ENCODE peak calls at places on chromosomes 12 and 14, in four cellular contexts. B is IMR-90, T is AG04450, S is astrocyte. U is an unnamed sample.

GRCh38 chr12:121648458-121649028 is 20.9 kb downstream of the MORN3 start:
- DNase-seq in B (no peak), T (no peak), S (no peak), U (no peak)

GRCh38 chr14:54343276-54344121 is 53.3 kb upstream of the CDKN3 start:
- DNase-seq in B (no peak), T (no peak), S (peak; percentile 86), U (peak; percentile 84)

GRCh38 chr12:120314220-120314619 is 12.1 kb downstream of the SIRT4 start:
- DNase-seq in B (no peak), T (no peak), S (no peak), U (peak; percentile 5)

GRCh38 chr14:76320486-76320885 is 55.5 kb upstream of the ESRRB start:
- DNase-seq in B (no peak), T (no peak), S (no peak), U (no peak)

GRCh38 chr12:9708853-9709252 is 24.0 kb downstream of the CLECL1 start:
- DNase-seq in B (no peak), T (no peak), S (no peak), U (no peak)

GRCh38 chr12:75908961-75909699 is 122.4 kb downstream of the PHLDA1 start:
- DNase-seq in B (peak; percentile 82), T (peak; percentile 72), S (peak; percentile 64), U (peak; percentile 92)

GRCh38 chr12:124758266-124759200 is 105.1 kb downstream of the SCARB1 start:
- DNase-seq in B (no peak), T (no peak), S (no peak), U (no peak)

GRCh38 chr14:65910108-65910507 is 497.6 kb downstream of the FUT8 start:
- DNase-seq in B (peak; percentile 28), T (no peak), S (peak; percentile 32), U (peak; percentile 36)

GRCh38 chr12:130701402-130701744 is 14.7 kb downstream of the RIMBP2 start:
- DNase-seq in B (no peak), T (no peak), S (no peak), U (no peak)

GRCh38 chr14:24060443-24060842 is 8.6 kb downstream of the CARMIL3 start:
- DNase-seq in B (no peak), T (no peak), S (no peak), U (no peak)

GRCh38 chr12:67193705-67194104 is 75.5 kb upstream of the CAND1 start:
- DNase-seq in B (peak; percentile 23), T (no peak), S (peak; percentile 27), U (peak; percentile 56)

GRCh38 chr12:127728285-127728684 is 538.7 kb upstream of the TMEM132C start:
- DNase-seq in B (no peak), T (no peak), S (peak; percentile 19), U (no peak)

GRCh38 chr12:45587877-45588530 is 141.5 kb upstream of the ARID2 start:
- DNase-seq in B (no peak), T (no peak), S (no peak), U (no peak)
- TF ChIP-seq CTCF in B (no peak), T (no peak), S (no peak), U (no peak)

DNA sequence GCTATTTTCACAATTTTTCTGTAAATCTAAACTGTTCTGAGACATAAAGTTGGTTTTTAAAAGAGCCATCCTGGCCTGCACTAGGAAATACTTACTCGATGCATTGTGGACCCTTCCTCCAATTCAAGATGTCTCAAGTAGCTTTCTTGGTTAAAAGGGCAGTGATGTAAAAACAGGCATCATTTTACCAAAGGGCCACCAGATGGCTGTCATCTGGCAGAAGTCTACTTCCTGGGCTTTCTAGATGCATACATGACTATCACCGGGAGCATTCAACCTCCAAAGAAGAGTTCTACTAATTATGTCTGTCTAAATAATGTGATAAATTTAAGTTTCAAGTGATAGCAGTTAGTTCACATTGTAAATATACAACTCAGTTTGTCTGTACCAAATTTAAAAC is 96.8 kb upstream of the FRMD6 start:
- DNase-seq in B (peak; percentile 72), T (no peak), S (no peak), U (peak; percentile 67)
- H3K4me3 ChIP-seq in B (peak overlapping the region; percentile 19), T (no peak overlapping the region), S (peak overlapping the region; percentile 35), U (no peak overlapping the region)

GRCh38 chr12:104056419-104056972 is 6.5 kb upstream of the GLT8D2 start:
- DNase-seq in B (peak; percentile 62), T (no peak), S (peak; percentile 28), U (no peak)

GRCh38 chr12:104059963-104060362 is 4.4 kb upstream of the HCFC2 start:
- DNase-seq in B (no peak), T (no peak), S (no peak), U (no peak)

GRCh38 chr12:104058796-104059195 is 5.5 kb upstream of the HCFC2 start:
- DNase-seq in B (no peak), T (no peak), S (no peak), U (peak; percentile 6)

GRCh38 chr12:104055686-104056388 is 5.8 kb upstream of the GLT8D2 start:
- DNase-seq in B (peak; percentile 47), T (no peak), S (peak; percentile 42), U (peak; percentile 24)

DNA sequence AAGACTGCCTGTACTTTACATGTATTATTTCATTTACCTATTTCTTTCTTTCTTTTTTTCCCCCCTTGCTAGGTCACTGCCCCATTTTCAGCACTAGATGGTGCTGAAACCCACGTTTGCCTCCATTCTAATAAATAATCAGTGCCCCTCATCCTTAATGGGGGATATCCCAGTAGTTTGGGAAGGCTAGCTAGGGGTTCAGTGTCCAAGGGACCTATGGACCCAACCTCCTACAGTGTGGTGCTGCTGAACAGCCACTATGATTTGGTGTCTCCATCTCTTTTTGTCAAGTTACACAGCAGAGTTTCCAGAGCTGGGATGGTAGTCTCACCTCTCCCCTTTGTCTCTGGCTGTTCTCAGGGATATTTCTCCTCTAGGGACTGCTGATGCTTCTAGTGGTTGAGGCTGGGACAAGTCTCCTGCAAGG is 6.5 kb upstream of the HCFC2 start:
- DNase-seq in B (peak; percentile 37), T (no peak), S (no peak), U (peak; percentile 54)
- TF ChIP-seq CTCF in B (peak; percentile 81), T (peak; percentile 73), S (peak; percentile 85), U (peak; percentile 83)

GRCh38 chr12:48118491-48118890 is 673 bp upstream of the PFKM start:
- DNase-seq in B (no peak), T (no peak), S (no peak), U (no peak)
- H3K4me3 ChIP-seq in B (no peak overlapping the region), T (no peak overlapping the region), S (peak overlapping the region; percentile 91), U (peak overlapping the region; percentile 77)

GRCh38 chr12:49885118-49885517 is 18.6 kb downstream of the FAIM2 start:
- DNase-seq in B (no peak), T (no peak), S (no peak), U (no peak)

GRCh38 chr12:49881400-49882247 is 22.1 kb downstream of the FAIM2 start:
- DNase-seq in B (no peak), T (no peak), S (no peak), U (no peak)

GRCh38 chr12:49880756-49881390 is 22.8 kb downstream of the FAIM2 start:
- DNase-seq in B (no peak), T (no peak), S (no peak), U (no peak)

GRCh38 chr12:49882248-49882850 is 21.4 kb downstream of the FAIM2 start:
- DNase-seq in B (no peak), T (no peak), S (no peak), U (no peak)

DNA sequence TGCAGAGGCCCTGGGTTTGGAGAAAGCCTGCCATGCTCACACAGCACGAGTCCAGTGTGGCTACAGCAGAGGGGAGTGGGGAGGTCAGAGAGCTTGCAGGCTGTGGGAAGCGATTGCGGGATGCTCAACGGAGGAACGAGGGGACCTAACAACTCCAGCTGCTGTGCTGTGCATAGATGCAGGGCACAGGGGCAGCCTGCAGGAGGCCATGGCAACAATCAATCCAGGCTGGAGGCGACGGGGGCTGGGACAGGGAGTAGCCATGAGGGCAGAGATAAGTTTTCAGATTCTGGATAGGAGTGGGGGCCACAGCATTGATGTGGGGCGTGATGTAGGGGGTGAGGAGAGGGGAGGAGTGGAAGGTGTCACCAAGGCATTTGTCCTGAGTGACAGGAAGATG is 20.6 kb downstream of the FAIM2 start:
- DNase-seq in B (no peak), T (no peak), S (no peak), U (no peak)
- TF ChIP-seq CTCF in B (no peak), T (no peak), S (no peak), U (no peak)

GRCh38 chr12:78442454-78442801 is 422.1 kb upstream of the SYT1 start:
- DNase-seq in B (peak; percentile 56), T (peak; percentile 6), S (peak; percentile 61), U (peak; percentile 76)
- H3K4me3 ChIP-seq in B (no peak overlapping the region), T (no peak overlapping the region), S (no peak overlapping the region), U (no peak overlapping the region)

GRCh38 chr12:25994252-25994651 is 35.8 kb downstream of the RASSF8 start:
- DNase-seq in B (peak; percentile 96), T (peak; percentile 86), S (peak; percentile 99), U (peak; percentile 61)

GRCh38 chr12:25997401-25997973 is 39.0 kb downstream of the RASSF8 start:
- DNase-seq in B (peak; percentile 93), T (peak; percentile 53), S (peak; percentile 96), U (peak; percentile 93)

GRCh38 chr12:25995906-25996305 is 37.4 kb downstream of the RASSF8 start:
- DNase-seq in B (peak; percentile 60), T (no peak), S (peak; percentile 86), U (peak; percentile 66)

GRCh38 chr12:25996677-25997076 is 38.2 kb downstream of the RASSF8 start:
- DNase-seq in B (no peak), T (no peak), S (no peak), U (no peak)

GRCh38 chr12:25994901-25995625 is 36.6 kb downstream of the RASSF8 start:
- DNase-seq in B (no peak), T (no peak), S (no peak), U (no peak)
- TF ChIP-seq CTCF in B (no peak), T (no peak), S (no peak), U (no peak)

GRCh38 chr12:105459760-105460325 is 129.4 kb downstream of the C12orf75 start:
- DNase-seq in B (no peak), T (no peak), S (no peak), U (no peak)
- H3K4me3 ChIP-seq in B (no peak overlapping the region), T (no peak overlapping the region), S (no peak overlapping the region), U (no peak overlapping the region)

DNA sequence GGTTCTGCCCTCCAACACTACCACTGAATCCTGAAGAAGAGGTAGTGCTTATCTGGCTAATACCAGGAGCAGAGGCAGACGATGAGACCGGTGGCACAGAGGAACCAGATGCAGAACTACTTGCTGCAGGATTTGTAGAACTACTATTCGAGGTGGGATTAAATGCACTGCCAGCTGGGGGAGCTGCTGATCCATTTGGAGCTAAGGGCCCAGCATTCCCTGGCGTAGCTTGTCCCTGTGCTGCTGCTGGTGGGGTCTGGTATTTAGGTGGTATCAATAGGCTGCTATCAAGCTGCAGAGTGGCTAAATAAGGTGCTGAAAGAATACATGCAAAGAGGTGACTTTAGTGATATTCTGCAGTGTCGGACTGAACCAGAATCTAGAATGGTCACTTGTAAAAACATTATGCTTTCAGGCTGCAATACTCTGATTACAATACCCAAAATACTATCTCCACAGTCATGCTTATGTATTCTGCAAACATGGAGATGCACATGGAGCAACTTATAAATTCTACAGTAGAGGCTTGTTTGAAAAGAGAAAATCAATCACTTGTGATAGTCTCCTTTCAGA is 294.2 kb downstream of the MED13L start:
- DNase-seq in B (no peak), T (no peak), S (no peak), U (no peak)
- TF ChIP-seq CTCF in B (peak; percentile 25), T (peak; percentile 33), S (no peak), U (peak; percentile 59)